ENCODE peak calls at places on chromosomes 2 and 18, in ten cellular contexts. J, W, S, O, Z, N, E, K, A and D are unnamed samples.

GRCh38 chr2:204551464-204551863 is 6.2 kb downstream of the PARD3B start:
- DNase-seq in J (no peak), W (peak), S (no peak), O (peak), Z (no peak), N (peak), E (no peak), K (no peak), A (no peak), D (no peak)

GRCh38 chr2:96608459-96609455 is 29.4 kb downstream of the KANSL3 start:
- DNase-seq in J (no peak), W (peak), S (no peak), O (no peak), Z (no peak), N (no peak), E (no peak), K (no peak), A (no peak), D (no peak)

GRCh38 chr18:37525302-37525585 is 40.4 kb downstream of the CELF4 start:
- DNase-seq in J (no peak), W (no peak), S (no peak), O (no peak), Z (no peak), N (no peak), E (no peak), K (no peak), A (no peak), D (no peak)

GRCh38 chr2:168432565-168433186 is 23.4 kb upstream of the CERS6 start:
- DNase-seq in J (peak), W (no peak), S (no peak), O (no peak), Z (no peak), N (no peak), E (no peak), K (no peak), A (no peak), D (no peak)

GRCh38 chr18:67483237-67483636 is 33.3 kb downstream of the DSEL start:
- DNase-seq in J (no peak), W (no peak), S (no peak), O (no peak), Z (no peak), N (no peak), E (no peak), K (no peak), A (no peak), D (peak)

GRCh38 chr2:11679016-11679415 is 9.0 kb upstream of the NTSR2 start:
- DNase-seq in J (no peak), W (no peak), S (no peak), O (no peak), Z (no peak), N (no peak), E (no peak), K (no peak), A (no peak), D (no peak)

GRCh38 chr2:191170301-191170636 is 19.5 kb upstream of the STAT4 start:
- DNase-seq in J (no peak), W (peak), S (no peak), O (no peak), Z (no peak), N (no peak), E (no peak), K (no peak), A (no peak), D (no peak)

GRCh38 chr2:145410096-145410495 is 890.2 kb upstream of the ZEB2 start:
- DNase-seq in J (no peak), W (peak), S (no peak), O (no peak), Z (no peak), N (no peak), E (no peak), K (no peak), A (no peak), D (no peak)

GRCh38 chr18:22204996-22205395 is 35.6 kb downstream of the GATA6 start:
- DNase-seq in J (no peak), W (no peak), S (no peak), O (no peak), Z (no peak), N (no peak), E (no peak), K (no peak), A (no peak), D (no peak)

GRCh38 chr2:215084080-215084479 is 54.3 kb downstream of the ABCA12 start:
- DNase-seq in J (no peak), W (no peak), S (no peak), O (no peak), Z (no peak), N (no peak), E (no peak), K (no peak), A (no peak), D (no peak)

GRCh38 chr2:228728961-228729360 is 542.1 kb downstream of the PID1 start:
- DNase-seq in J (no peak), W (peak), S (no peak), O (peak), Z (no peak), N (no peak), E (no peak), K (no peak), A (no peak), D (no peak)

GRCh38 chr18:75797046-75797445 is 369.5 kb upstream of the SMIM21 start:
- DNase-seq in J (no peak), W (no peak), S (no peak), O (no peak), Z (no peak), N (no peak), E (no peak), K (no peak), A (no peak), D (no peak)

GRCh38 chr2:127196998-127197397 is 23.1 kb downstream of the CYP27C1 start:
- DNase-seq in J (no peak), W (peak), S (no peak), O (peak), Z (no peak), N (no peak), E (no peak), K (peak), A (no peak), D (no peak)

GRCh38 chr2:18406219-18406618 is 154.2 kb downstream of the RDH14 start:
- DNase-seq in J (no peak), W (no peak), S (no peak), O (peak), Z (no peak), N (no peak), E (no peak), K (no peak), A (no peak), D (no peak)

GRCh38 chr2:109609352-109610024 is 4.3 kb downstream of the SEPTIN10 start:
- DNase-seq in J (no peak), W (peak), S (peak), O (no peak), Z (no peak), N (no peak), E (no peak), K (no peak), A (no peak), D (no peak)

GRCh38 chr2:186995092-186995491 is 146.1 kb upstream of the ZSWIM2 start:
- DNase-seq in J (no peak), W (peak), S (no peak), O (no peak), Z (no peak), N (no peak), E (no peak), K (no peak), A (no peak), D (no peak)

GRCh38 chr18:78936251-78937005 is 43.2 kb upstream of the SALL3 start:
- DNase-seq in J (no peak), W (no peak), S (no peak), O (no peak), Z (no peak), N (no peak), E (no peak), K (no peak), A (no peak), D (no peak)

GRCh38 chr18:26546875-26547301 is 1.5 kb downstream of the KCTD1 start:
- DNase-seq in J (no peak), W (no peak), S (no peak), O (no peak), Z (no peak), N (no peak), E (no peak), K (no peak), A (no peak), D (no peak)

GRCh38 chr2:8412586-8412985 is 269.3 kb upstream of the ID2 start:
- DNase-seq in J (no peak), W (peak), S (no peak), O (peak), Z (no peak), N (no peak), E (no peak), K (no peak), A (no peak), D (no peak)

GRCh38 chr18:36539674-36540073 is 242.2 kb downstream of the FHOD3 start:
- DNase-seq in J (no peak), W (peak), S (no peak), O (no peak), Z (no peak), N (no peak), E (no peak), K (no peak), A (no peak), D (no peak)